ENCODE peak calls at places on chromosomes 16 and 17, in five cellular contexts. One of them, this sample, is unnamed.

GRCh38 chr17:77886387-77886728 is 72.1 kb upstream of the TNRC6C start:
- DNase-seq in PC-9: no peak
- DNase-seq in AG04450: no peak
- DNase-seq in AG09319: no peak
- DNase-seq in upper lobe of right lung: peak
- DNase-seq in this sample: no peak

GRCh38 chr17:19672009-19672837 is 23.7 kb downstream of the ALDH3A2 start:
- DNase-seq in AG09319: no peak
- DNase-seq in PC-9: no peak
- DNase-seq in upper lobe of right lung: no peak
- DNase-seq in AG04450: no peak
- DNase-seq in this sample: no peak

GRCh38 chr17:82358467-82359350 is at the start of gene TEX19:
- DNase-seq in upper lobe of right lung: no peak
- DNase-seq in AG09319: no peak
- DNase-seq in PC-9: no peak
- DNase-seq in AG04450: no peak
- DNase-seq in this sample: peak

GRCh38 chr16:67872631-67873434 is at the start of gene EDC4:
- DNase-seq in PC-9: peak
- DNase-seq in upper lobe of right lung: peak
- DNase-seq in AG09319: peak
- DNase-seq in AG04450: peak
- DNase-seq in this sample: peak

GRCh38 chr17:68310141-68310540 is 18.8 kb downstream of the ARSG start:
- DNase-seq in upper lobe of right lung: no peak
- DNase-seq in AG09319: no peak
- DNase-seq in AG04450: no peak
- DNase-seq in PC-9: no peak
- DNase-seq in this sample: no peak

GRCh38 chr16:57764341-57765159 is 29.0 kb downstream of the KATNB1 start:
- DNase-seq in PC-9: peak
- DNase-seq in upper lobe of right lung: no peak
- DNase-seq in AG04450: peak
- DNase-seq in AG09319: peak
- DNase-seq in this sample: peak

GRCh38 chr17:76820039-76820438 is 48.2 kb upstream of the MGAT5B start:
- DNase-seq in upper lobe of right lung: no peak
- DNase-seq in AG09319: no peak
- DNase-seq in AG04450: no peak
- DNase-seq in PC-9: no peak
- DNase-seq in this sample: peak

GRCh38 chr17:50093807-50094206 is 1.3 kb upstream of the PDK2 start:
- DNase-seq in upper lobe of right lung: no peak
- DNase-seq in AG04450: no peak
- DNase-seq in AG09319: no peak
- DNase-seq in PC-9: no peak
- DNase-seq in this sample: no peak

GRCh38 chr17:36934759-36935630 is 2.3 kb upstream of the LHX1 start:
- DNase-seq in PC-9: no peak
- DNase-seq in AG09319: no peak
- DNase-seq in upper lobe of right lung: peak
- DNase-seq in AG04450: no peak
- DNase-seq in this sample: no peak

GRCh38 chr17:81666092-81666341 is 388 bp downstream of the OXLD1 start:
- DNase-seq in AG04450: no peak
- DNase-seq in PC-9: no peak
- DNase-seq in upper lobe of right lung: no peak
- DNase-seq in AG09319: no peak
- DNase-seq in this sample: no peak

GRCh38 chr16:64469906-64470702 is 651.8 kb downstream of the CDH11 start:
- DNase-seq in upper lobe of right lung: no peak
- DNase-seq in PC-9: no peak
- DNase-seq in AG04450: no peak
- DNase-seq in AG09319: no peak
- DNase-seq in this sample: no peak

GRCh38 chr16:81004646-81005353 is 1.9 kb downstream of the CMC2 start:
- DNase-seq in AG09319: no peak
- DNase-seq in upper lobe of right lung: no peak
- DNase-seq in PC-9: peak
- DNase-seq in AG04450: peak
- DNase-seq in this sample: peak

GRCh38 chr17:49926886-49927285 is 42.1 kb upstream of the DLX4 start:
- DNase-seq in AG09319: peak
- DNase-seq in AG04450: no peak
- DNase-seq in upper lobe of right lung: no peak
- DNase-seq in PC-9: no peak
- DNase-seq in this sample: no peak

GRCh38 chr16:57509231-57509923 is 23.1 kb upstream of the DOK4 start:
- DNase-seq in AG09319: no peak
- DNase-seq in upper lobe of right lung: no peak
- DNase-seq in AG04450: no peak
- DNase-seq in PC-9: no peak
- DNase-seq in this sample: no peak

GRCh38 chr17:67441052-67441738 is 64.1 kb downstream of the PITPNC1 start:
- DNase-seq in upper lobe of right lung: peak
- DNase-seq in AG09319: no peak
- DNase-seq in AG04450: peak
- DNase-seq in PC-9: peak
- DNase-seq in this sample: peak

GRCh38 chr16:70157105-70157476 is 16.5 kb upstream of the CLEC18C start:
- DNase-seq in AG09319: no peak
- DNase-seq in AG04450: no peak
- DNase-seq in PC-9: no peak
- DNase-seq in upper lobe of right lung: no peak
- DNase-seq in this sample: no peak

GRCh38 chr16:70157477-70158260 is 15.9 kb upstream of the CLEC18C start:
- DNase-seq in upper lobe of right lung: no peak
- DNase-seq in AG04450: no peak
- DNase-seq in PC-9: no peak
- DNase-seq in AG09319: no peak
- DNase-seq in this sample: no peak

GRCh38 chr16:70160388-70160787 is 13.2 kb upstream of the CLEC18C start:
- DNase-seq in AG04450: no peak
- DNase-seq in AG09319: no peak
- DNase-seq in PC-9: no peak
- DNase-seq in upper lobe of right lung: no peak
- DNase-seq in this sample: no peak

GRCh38 chr16:70159355-70160348 is 13.9 kb upstream of the CLEC18C start:
- DNase-seq in upper lobe of right lung: no peak
- DNase-seq in PC-9: no peak
- DNase-seq in AG04450: no peak
- DNase-seq in AG09319: no peak
- DNase-seq in this sample: no peak

GRCh38 chr16:70158261-70158939 is 15.2 kb upstream of the CLEC18C start:
- DNase-seq in AG09319: no peak
- DNase-seq in AG04450: no peak
- DNase-seq in PC-9: no peak
- DNase-seq in upper lobe of right lung: no peak
- DNase-seq in this sample: no peak
- TF ChIP-seq CTCF in AG09319: no peak
- TF ChIP-seq CTCF in AG04450: no peak
- TF ChIP-seq CTCF in PC-9: no peak
- TF ChIP-seq CTCF in upper lobe of right lung: no peak
- TF ChIP-seq CTCF in this sample: no peak

GRCh38 chr16:84396537-84397008 is 28.2 kb downstream of the ATP2C2 start:
- DNase-seq in PC-9: peak
- DNase-seq in upper lobe of right lung: peak
- DNase-seq in AG04450: no peak
- DNase-seq in AG09319: no peak
- DNase-seq in this sample: no peak

GRCh38 chr16:84391151-84391873 is 23.0 kb downstream of the ATP2C2 start:
- DNase-seq in upper lobe of right lung: peak
- DNase-seq in PC-9: no peak
- DNase-seq in AG04450: no peak
- DNase-seq in AG09319: no peak
- DNase-seq in this sample: no peak

GRCh38 chr16:84397090-84397489 is 28.8 kb downstream of the ATP2C2 start:
- DNase-seq in AG09319: no peak
- DNase-seq in PC-9: no peak
- DNase-seq in AG04450: no peak
- DNase-seq in upper lobe of right lung: peak
- DNase-seq in this sample: no peak
- TF ChIP-seq CTCF in AG09319: no peak
- TF ChIP-seq CTCF in PC-9: peak
- TF ChIP-seq CTCF in AG04450: no peak
- TF ChIP-seq CTCF in upper lobe of right lung: peak
- TF ChIP-seq CTCF in this sample: peak

DNA sequence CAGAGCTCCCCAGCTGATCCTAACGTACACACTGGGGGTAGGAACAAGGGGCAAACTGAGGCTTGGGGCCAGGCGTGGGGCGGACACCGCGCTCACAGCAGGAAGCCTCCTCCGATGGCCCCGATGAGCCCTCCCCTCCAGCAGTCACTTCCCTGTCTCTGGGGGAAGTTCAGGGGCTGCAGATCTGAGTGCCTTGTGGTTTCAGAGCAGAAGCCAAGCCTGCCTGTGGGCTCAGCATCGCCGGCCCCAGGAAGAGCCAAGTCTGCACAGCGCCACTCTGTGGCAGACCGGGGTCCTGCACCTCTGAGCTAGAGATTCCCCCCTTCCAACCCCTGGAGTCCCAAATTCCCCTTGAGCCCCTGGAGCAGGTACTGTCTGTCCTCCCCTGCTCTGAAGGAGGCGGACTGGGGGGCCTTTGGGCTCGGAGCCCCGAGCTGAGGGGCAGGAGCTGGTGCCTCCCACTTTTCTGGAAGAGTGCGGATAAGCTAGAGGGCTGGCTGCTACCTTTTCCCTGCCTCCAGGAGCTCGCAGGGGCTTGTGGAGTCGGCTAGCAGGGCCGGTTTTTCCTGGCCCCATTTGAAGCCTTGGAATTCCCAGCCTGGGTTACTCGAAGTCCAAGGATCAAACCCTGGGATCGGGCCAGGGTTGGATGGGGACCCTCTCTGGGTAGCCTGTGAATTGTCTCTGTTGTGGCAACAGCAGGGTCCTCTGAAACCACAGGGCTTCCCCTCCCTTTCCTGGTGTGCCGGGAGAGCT is 2.9 kb downstream of the GSE1 start:
- DNase-seq in AG09319: no peak
- DNase-seq in PC-9: peak
- DNase-seq in upper lobe of right lung: peak
- DNase-seq in AG04450: peak
- DNase-seq in this sample: peak
- TF ChIP-seq CTCF in AG09319: peak
- TF ChIP-seq CTCF in PC-9: peak
- TF ChIP-seq CTCF in upper lobe of right lung: peak
- TF ChIP-seq CTCF in AG04450: peak
- TF ChIP-seq CTCF in this sample: peak

DNA sequence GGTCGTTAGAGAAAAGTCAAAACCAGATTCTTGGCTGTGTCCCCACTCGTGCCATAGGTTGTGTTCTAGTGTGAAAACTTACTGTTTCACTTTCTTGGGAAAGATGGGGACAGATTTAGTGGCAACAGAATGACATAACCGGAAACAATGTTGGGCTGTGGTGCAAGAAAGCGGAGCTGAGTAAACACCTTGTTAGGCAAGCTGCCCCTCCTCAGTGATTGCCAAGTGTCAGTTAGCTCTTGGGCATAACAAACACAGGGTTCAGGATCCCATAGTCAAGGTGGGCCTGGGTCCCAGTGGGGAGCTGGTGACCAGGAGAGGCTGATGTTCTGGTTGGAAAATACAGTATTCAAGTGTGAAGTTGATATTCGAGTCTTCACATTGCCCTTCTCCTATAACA is 15.4 kb downstream of the UBN1 start:
- DNase-seq in upper lobe of right lung: no peak
- DNase-seq in AG04450: no peak
- DNase-seq in PC-9: no peak
- DNase-seq in AG09319: no peak
- DNase-seq in this sample: no peak
- TF ChIP-seq CTCF in upper lobe of right lung: no peak
- TF ChIP-seq CTCF in AG04450: no peak
- TF ChIP-seq CTCF in PC-9: no peak
- TF ChIP-seq CTCF in AG09319: no peak
- TF ChIP-seq CTCF in this sample: no peak